ENCODE peak calls at places on chromosomes 1 and 21, in nine cellular contexts. J, W, L, U, C, X, V, T and O are unnamed samples.

GRCh38 chr1:193703655-193704054 is 517.2 kb upstream of the B3GALT2 start:
- DNase-seq in U (no peak), L (no peak), X (no peak), J (no peak), V (no peak), C (no peak), T (no peak), W (no peak), O (no peak)

GRCh38 chr1:21880619-21880970 is 56.5 kb downstream of the HSPG2 start:
- DNase-seq in X (no peak), L (no peak), W (no peak), C (no peak), U (no peak), T (no peak), J (no peak), V (no peak), O (no peak)

GRCh38 chr1:204692320-204692851 is 6.8 kb upstream of the LRRN2 start:
- DNase-seq in W (no peak), U (no peak), L (no peak), V (no peak), J (no peak), X (no peak), T (no peak), C (no peak), O (no peak)

GRCh38 chr1:174982971-174983689 is 16.6 kb upstream of the CACYBP start:
- DNase-seq in J (peak), X (peak), T (no peak), C (peak), W (peak), V (no peak), L (peak), U (peak), O (peak)

GRCh38 chr1:230610589-230610988 is 31.7 kb upstream of the COG2 start:
- DNase-seq in C (no peak), W (peak), J (peak), U (no peak), X (no peak), V (no peak), T (no peak), L (no peak), O (no peak)

GRCh38 chr1:4346141-4346540 is 308.3 kb upstream of the AJAP1 start:
- DNase-seq in C (no peak), L (no peak), J (no peak), T (no peak), U (no peak), W (no peak), V (no peak), X (no peak), O (no peak)

GRCh38 chr1:8382051-8382505 is 64.2 kb downstream of the SLC45A1 start:
- DNase-seq in C (no peak), T (no peak), V (no peak), J (no peak), W (no peak), U (peak), L (peak), X (no peak), O (peak)

GRCh38 chr21:36478207-36478701 is 1.7 kb downstream of the CLDN14 start:
- DNase-seq in X (no peak), V (no peak), U (no peak), J (no peak), L (peak), T (no peak), W (no peak), C (peak), O (no peak)

GRCh38 chr1:33030575-33030974 is 6.1 kb downstream of the AK2 start:
- DNase-seq in V (no peak), C (no peak), T (no peak), W (no peak), X (no peak), L (no peak), J (no peak), U (no peak), O (no peak)

GRCh38 chr1:154865442-154866256 is 4.4 kb downstream of the KCNN3 start:
- DNase-seq in W (no peak), X (no peak), L (no peak), J (no peak), C (no peak), V (peak), U (no peak), T (no peak), O (no peak)